ENCODE peak calls at places on chromosomes 4 and X, in six cellular contexts. B is fibroblast of pulmonary artery, E is fibroblast of mammary gland, N is AG04449, O is mucosa of descending colon, L is endothelial cell. K is an unnamed sample.

GRCh38 chr4:133856736-133857355 is 344.7 kb downstream of the PABPC4L start:
- DNase-seq in B (no peak), E (peak), N (no peak), O (no peak), L (no peak), K (no peak)

GRCh38 chrX:74343970-74344622 is 40.1 kb downstream of the ZCCHC13 start:
- DNase-seq in B (peak), E (peak), N (peak), O (no peak), L (peak), K (peak)

GRCh38 chr4:2141762-2142520 is 82.8 kb downstream of the NAT8L start:
- DNase-seq in B (no peak), E (no peak), N (no peak), O (no peak), L (no peak), K (no peak)

GRCh38 chr4:187606581-187606980 is 389.0 kb upstream of the ZFP42 start:
- DNase-seq in B (peak), E (peak), N (no peak), O (no peak), L (peak), K (peak)

GRCh38 chrX:1484638-1485019 is 31.9 kb upstream of the ASMTL start:
- DNase-seq in B (no peak), E (no peak), N (no peak), O (no peak), L (no peak), K (no peak)

GRCh38 chrX:122625821-122626220 is 558.3 kb upstream of the GRIA3 start:
- DNase-seq in B (peak), E (peak), N (peak), O (no peak), L (no peak), K (peak)

GRCh38 chr4:7301846-7302630 is 109.7 kb downstream of the SORCS2 start:
- DNase-seq in B (no peak), E (no peak), N (no peak), O (no peak), L (no peak), K (no peak)

GRCh38 chr4:2302387-2303119 is 40.6 kb upstream of the MXD4 start:
- DNase-seq in B (no peak), E (no peak), N (no peak), O (no peak), L (no peak), K (no peak)

GRCh38 chrX:144840616-144841015 is 406.7 kb upstream of the SPANXN1 start:
- DNase-seq in B (no peak), E (no peak), N (no peak), O (no peak), L (no peak), K (peak)

GRCh38 chr4:183255487-183255886 is 64.6 kb downstream of the CLDN22 start:
- DNase-seq in B (no peak), E (no peak), N (no peak), O (no peak), L (no peak), K (no peak)

GRCh38 chrX:108285361-108285760 is 152.9 kb downstream of the COL4A6 start:
- DNase-seq in B (no peak), E (no peak), N (no peak), O (no peak), L (no peak), K (no peak)

GRCh38 chr4:185127021-185127925 is 15.8 kb upstream of the SLC25A4 start:
- DNase-seq in B (peak), E (no peak), N (no peak), O (peak), L (peak), K (no peak)

GRCh38 chrX:104343408-104344129 is 88.8 kb upstream of the ESX1 start:
- DNase-seq in B (peak), E (peak), N (no peak), O (peak), L (peak), K (peak)
- TF ChIP-seq CTCF in B (peak), E (peak), N (peak), O (no peak), L (peak), K (peak)

GRCh38 chr4:102503301-102503746 is 2.2 kb downstream of the NFKB1 start:
- DNase-seq in B (no peak), E (no peak), N (no peak), O (no peak), L (no peak), K (no peak)
- TF ChIP-seq CTCF in B (no peak), E (no peak), N (no peak), O (no peak), L (no peak), K (no peak)

GRCh38 chrX:110420771-110421498 is 62.3 kb downstream of the RTL9 start:
- DNase-seq in B (no peak), E (peak), N (no peak), O (no peak), L (peak), K (no peak)
- TF ChIP-seq CTCF in B (peak), E (peak), N (peak), O (no peak), L (peak), K (peak)

GRCh38 chrX:134418317-134419113 is 41.5 kb upstream of the HPRT1 start:
- DNase-seq in B (peak), E (no peak), N (no peak), O (peak), L (no peak), K (no peak)

GRCh38 chrX:134426285-134426684 is 33.7 kb upstream of the HPRT1 start:
- DNase-seq in B (no peak), E (no peak), N (no peak), O (no peak), L (no peak), K (no peak)

GRCh38 chrX:134419784-134420183 is 40.2 kb upstream of the HPRT1 start:
- DNase-seq in B (no peak), E (no peak), N (no peak), O (no peak), L (no peak), K (no peak)

GRCh38 chrX:134423606-134424005 is 36.4 kb upstream of the HPRT1 start:
- DNase-seq in B (peak), E (peak), N (no peak), O (no peak), L (no peak), K (peak)
- TF ChIP-seq CTCF in B (peak), E (peak), N (peak), O (no peak), L (no peak), K (peak)

GRCh38 chr4:11497212-11497806 is 68.6 kb upstream of the HS3ST1 start:
- DNase-seq in B (no peak), E (no peak), N (no peak), O (no peak), L (no peak), K (no peak)
- TF ChIP-seq CTCF in B (no peak), E (no peak), N (no peak), O (no peak), L (no peak), K (no peak)

GRCh38 chr4:112189754-112190153 is 41.8 kb upstream of the AP1AR start:
- DNase-seq in B (peak), E (peak), N (no peak), O (no peak), L (no peak), K (peak)
- TF ChIP-seq CTCF in B (peak), E (peak), N (no peak), O (no peak), L (no peak), K (peak)